ENCODE peak calls at places on chromosome 12, in nine cellular contexts. X is colonic mucosa, C is left ventricle myocardium inferior, E is psoas muscle, K is stomach, A is SK-N-SH, H is mammary epithelial cell, N is lower lobe of right lung, B is neural progenitor cell. R is an unnamed sample. For H3K36me3, the result is how much of the 10 kb centered on the place peaks cover.

GRCh38 chr12:54383041-54383609 is 1.4 kb downstream of the ZNF385A start:
- DNase-seq in A (no peak), K (no peak), B (no peak), X (no peak), E (peak), C (no peak), N (no peak), H (peak), R (no peak)

GRCh38 chr12:7130791-7131501 is 775 bp downstream of the CLSTN3 start:
- DNase-seq in N (peak), B (peak), H (no peak), A (peak), K (peak), C (peak), X (peak), E (no peak), R (peak)

GRCh38 chr12:89349814-89350213 is 2.5 kb downstream of the DUSP6 start:
- DNase-seq in E (no peak), C (no peak), B (peak), H (peak), K (no peak), X (peak), N (no peak), A (peak), R (no peak)

GRCh38 chr12:47033081-47033480 is 46.3 kb upstream of the PCED1B start:
- DNase-seq in N (peak), C (peak), A (no peak), B (no peak), K (no peak), H (peak), X (no peak), E (peak), R (peak)

GRCh38 chr12:88575361-88575959 is 4.8 kb downstream of the KITLG start:
- DNase-seq in E (no peak), K (no peak), X (no peak), H (no peak), A (no peak), N (no peak), C (no peak), B (no peak), R (no peak)

GRCh38 chr12:27486986-27487385 is 37.0 kb upstream of the PPFIBP1 start:
- DNase-seq in A (no peak), N (no peak), H (no peak), C (no peak), E (no peak), B (no peak), K (no peak), X (no peak), R (no peak)

GRCh38 chr12:79737875-79738718 is 47.3 kb upstream of the PAWR start:
- DNase-seq in B (peak), X (peak), K (peak), N (no peak), H (peak), A (peak), E (no peak), C (no peak), R (no peak)

GRCh38 chr12:97778111-97778510 is 315.5 kb downstream of the RMST start:
- DNase-seq in X (no peak), N (no peak), E (no peak), H (no peak), C (no peak), B (no peak), K (no peak), A (no peak), R (no peak)

GRCh38 chr12:127558363-127558762 is 708.6 kb upstream of the TMEM132C start:
- DNase-seq in C (no peak), E (no peak), N (no peak), X (no peak), H (no peak), B (no peak), A (no peak), K (no peak), R (no peak)

GRCh38 chr12:127562781-127563180 is 704.2 kb upstream of the TMEM132C start:
- DNase-seq in K (no peak), C (no peak), N (no peak), A (no peak), X (no peak), B (no peak), H (no peak), E (no peak), R (no peak)

GRCh38 chr12:127560041-127560478 is 706.9 kb upstream of the TMEM132C start:
- DNase-seq in X (no peak), N (no peak), K (no peak), H (no peak), A (no peak), B (no peak), E (no peak), C (no peak), R (no peak)

GRCh38 chr12:127556487-127556886 is 710.5 kb upstream of the TMEM132C start:
- DNase-seq in A (no peak), B (no peak), N (no peak), E (no peak), K (no peak), C (no peak), X (no peak), H (no peak), R (no peak)

DNA sequence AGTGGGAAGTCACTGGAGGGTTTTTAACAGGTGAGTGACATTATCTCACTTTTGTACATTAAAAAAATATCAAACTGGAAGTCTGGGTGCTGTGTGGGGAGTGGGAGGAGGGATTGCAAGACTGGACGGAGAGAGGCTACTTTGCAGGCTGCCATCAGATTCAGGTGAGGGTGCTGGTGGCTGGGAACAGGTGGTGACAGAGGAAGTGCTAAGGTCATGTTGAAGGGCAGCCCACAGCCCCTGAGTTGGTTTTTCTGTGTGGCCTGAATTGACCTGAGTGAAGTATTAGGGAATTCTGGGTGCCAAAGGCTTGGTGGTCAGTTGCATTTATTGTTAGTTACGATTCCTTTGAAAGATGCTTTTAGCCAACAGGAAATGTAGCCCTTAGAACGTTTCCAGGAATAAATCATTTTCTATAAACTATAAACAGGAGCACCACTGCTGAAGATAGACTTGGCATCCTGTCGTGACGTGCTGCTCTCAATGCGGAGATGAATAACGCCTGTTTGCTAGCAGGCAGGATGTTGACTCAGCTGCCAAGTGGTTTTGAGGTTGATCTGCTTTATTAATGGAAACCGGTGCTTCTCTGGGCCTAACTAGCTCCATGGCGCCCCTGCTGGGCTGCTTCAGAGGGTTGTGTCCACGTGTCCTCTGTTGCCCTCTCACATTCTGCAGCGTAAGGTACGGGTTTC is 707.5 kb upstream of the TMEM132C start:
- DNase-seq in N (no peak), H (peak), C (peak), A (peak), X (peak), E (no peak), B (peak), K (peak), R (no peak)
- TF ChIP-seq CTCF in N (peak), H (peak), C (peak), A (no peak), X (no peak), E (peak), B (peak), K (no peak), R (peak)

GRCh38 chr12:121162384-121162783 is 29.7 kb downstream of the P2RX7 start:
- DNase-seq in N (no peak), C (no peak), H (no peak), X (no peak), B (no peak), E (no peak), A (no peak), K (no peak), R (no peak)
- H3K36me3 ChIP-seq in N (under half), C (under half), H (under half), X (under half), B (under half), E (under half), A (under half), K (under half), R (under half)

GRCh38 chr12:52054838-52055741 is 3.8 kb downstream of the NR4A1 start:
- DNase-seq in K (peak), C (no peak), E (no peak), H (no peak), N (no peak), X (no peak), A (no peak), B (no peak), R (no peak)

GRCh38 chr12:52054231-52054837 is 3.1 kb downstream of the NR4A1 start:
- DNase-seq in K (peak), C (no peak), E (no peak), A (no peak), N (no peak), X (no peak), H (no peak), B (no peak), R (no peak)

GRCh38 chr12:52055781-52056711 is 4.8 kb downstream of the NR4A1 start:
- DNase-seq in E (no peak), X (no peak), C (no peak), H (no peak), B (no peak), N (no peak), K (peak), A (no peak), R (no peak)

GRCh38 chr12:52052471-52053186 is 1.4 kb downstream of the NR4A1 start:
- DNase-seq in A (no peak), E (no peak), B (no peak), X (peak), H (peak), C (no peak), N (no peak), K (peak), R (no peak)

DNA sequence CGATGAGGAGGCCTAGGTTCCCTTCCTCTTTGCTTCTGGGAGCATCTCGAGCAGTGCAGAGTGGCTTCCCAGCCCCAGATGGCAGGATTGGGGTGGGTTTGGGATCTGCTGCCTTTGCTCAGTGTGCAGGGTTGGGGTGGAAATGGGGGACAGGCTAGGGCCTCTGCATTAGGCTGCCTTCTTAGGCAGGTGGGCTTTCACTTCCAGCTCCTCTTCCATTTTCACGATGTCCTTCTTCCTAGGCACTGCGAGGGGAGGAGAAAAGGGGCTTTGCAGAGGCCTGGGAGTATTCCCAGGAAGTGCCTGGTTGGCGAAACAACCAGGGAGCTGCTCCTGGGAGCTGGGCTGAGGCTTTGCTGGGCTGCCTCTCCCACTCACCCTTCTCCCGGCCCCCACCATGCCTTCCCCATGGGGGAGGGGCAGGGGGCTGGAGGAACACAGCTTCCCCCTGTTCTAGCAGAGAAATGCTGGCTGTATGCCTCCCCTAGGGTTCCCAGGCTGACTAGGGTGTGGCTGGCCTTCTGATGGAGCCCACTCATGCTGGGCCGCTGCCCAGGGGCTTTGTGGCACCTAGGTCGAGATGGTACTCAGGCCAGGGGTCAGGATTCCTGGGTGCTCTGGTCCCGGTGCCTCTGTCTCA is 2.4 kb downstream of the NR4A1 start:
- DNase-seq in B (no peak), N (no peak), E (no peak), H (no peak), X (no peak), C (no peak), K (peak), A (no peak), R (no peak)
- H3K4me3 ChIP-seq in B (no peak), N (peak), E (peak), H (no peak), X (peak), C (peak), K (peak), A (no peak), R (peak)

GRCh38 chr12:131607658-131608447 is 103.0 kb upstream of the SFSWAP start:
- DNase-seq in X (no peak), H (no peak), C (no peak), B (no peak), K (no peak), A (no peak), E (no peak), N (no peak), R (no peak)

GRCh38 chr12:131610891-131611290 is 100.0 kb upstream of the SFSWAP start:
- DNase-seq in B (no peak), H (no peak), X (no peak), C (no peak), E (no peak), N (no peak), A (no peak), K (no peak), R (no peak)

GRCh38 chr12:131609762-131610161 is 101.1 kb upstream of the SFSWAP start:
- DNase-seq in N (no peak), X (no peak), K (no peak), B (no peak), A (no peak), E (no peak), H (no peak), C (no peak), R (no peak)

GRCh38 chr12:131610181-131610580 is 100.7 kb upstream of the SFSWAP start:
- DNase-seq in H (no peak), K (no peak), A (no peak), E (no peak), B (no peak), N (no peak), C (no peak), X (no peak), R (no peak)

DNA sequence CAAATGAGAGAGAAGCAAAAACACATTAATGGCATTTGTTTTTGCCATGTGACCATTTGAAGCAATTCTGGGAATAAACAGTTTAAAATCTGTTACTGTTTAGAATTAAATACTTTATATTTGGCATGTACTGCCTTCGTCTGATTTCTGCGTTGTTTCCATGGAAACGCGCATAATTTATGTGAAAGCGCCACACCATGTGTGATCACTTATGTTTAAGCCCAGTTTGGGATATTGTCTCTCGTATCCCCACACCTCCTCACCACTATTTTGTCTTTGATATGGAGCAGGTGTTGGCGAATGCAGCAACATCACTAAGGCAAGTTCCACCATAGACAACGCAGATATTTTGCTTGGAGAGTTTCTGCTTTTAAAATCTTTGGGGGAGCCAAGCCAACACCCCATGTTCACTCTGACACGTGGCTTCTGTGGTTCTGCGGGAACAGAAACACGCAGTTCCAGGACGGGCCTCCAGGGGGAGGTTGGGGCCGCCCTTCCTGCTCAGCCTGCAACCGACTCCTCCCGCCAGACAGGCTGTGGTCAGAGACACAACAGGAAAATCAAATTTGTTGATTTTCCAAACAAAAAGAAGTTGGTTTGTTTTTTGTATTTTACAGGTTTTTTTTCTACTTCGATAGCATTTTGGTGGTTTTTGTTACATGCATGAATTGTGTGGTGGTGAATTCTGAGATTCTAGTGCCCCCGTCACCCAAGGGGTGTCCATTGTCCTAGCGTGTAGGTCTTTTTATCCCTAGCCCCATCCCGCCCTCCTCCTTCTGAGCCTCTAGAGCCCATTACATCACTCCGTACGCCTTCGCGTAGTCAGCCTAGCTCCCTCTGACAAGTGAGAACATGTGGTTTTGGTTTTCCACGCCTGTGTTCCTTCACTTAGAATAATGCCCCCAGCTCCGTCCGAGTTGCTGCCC is 101.9 kb upstream of the SFSWAP start:
- DNase-seq in B (peak), K (peak), A (peak), C (peak), E (peak), N (peak), H (peak), X (peak), R (peak)
- TF ChIP-seq CTCF in B (peak), K (no peak), A (peak), C (peak), E (peak), N (peak), H (peak), X (peak), R (peak)

GRCh38 chr12:30732954-30733637 is 21.7 kb downstream of the CAPRIN2 start:
- DNase-seq in K (no peak), H (peak), C (no peak), B (no peak), A (no peak), N (no peak), E (no peak), X (no peak), R (no peak)

GRCh38 chr12:30730011-30730410 is 24.7 kb downstream of the CAPRIN2 start:
- DNase-seq in N (no peak), E (no peak), X (no peak), K (no peak), A (no peak), C (no peak), B (no peak), H (no peak), R (no peak)

GRCh38 chr12:30726647-30727046 is 28.1 kb downstream of the CAPRIN2 start:
- DNase-seq in X (no peak), H (no peak), A (no peak), E (no peak), B (no peak), C (no peak), K (no peak), N (no peak), R (no peak)

GRCh38 chr12:30725739-30726138 is 29.0 kb downstream of the CAPRIN2 start:
- DNase-seq in A (no peak), C (no peak), X (no peak), N (no peak), H (peak), E (no peak), B (no peak), K (no peak), R (no peak)

DNA sequence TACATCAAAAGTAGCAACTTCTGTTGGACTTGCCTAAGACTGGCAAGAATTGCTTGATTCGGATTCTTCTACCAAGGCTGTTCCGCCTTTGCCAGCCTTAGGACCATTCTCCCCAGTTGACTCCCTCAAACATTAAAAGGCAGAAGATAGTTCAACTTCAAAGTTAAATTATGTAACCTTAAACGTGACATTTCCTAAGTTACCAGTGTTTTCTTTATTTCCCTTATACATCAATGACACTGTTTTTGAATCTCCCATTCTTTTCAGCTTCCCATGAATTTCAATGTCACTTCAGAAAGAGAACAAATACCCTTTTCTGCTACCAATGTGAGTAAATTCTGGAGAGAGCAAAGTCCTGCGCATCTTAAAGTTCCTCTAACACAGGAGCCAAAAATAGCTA is 25.2 kb downstream of the CAPRIN2 start:
- DNase-seq in K (no peak), H (no peak), E (no peak), X (no peak), A (no peak), N (no peak), B (no peak), C (no peak), R (no peak)
- H3K36me3 ChIP-seq in K (under half), H (under half), E (under half), X (under half), A (half or more), N (under half), B (under half), C (under half), R (under half)

GRCh38 chr12:116347265-116347664 is 69.8 kb upstream of the MED13L start:
- DNase-seq in K (no peak), X (no peak), C (no peak), A (no peak), E (no peak), N (no peak), B (no peak), H (no peak), R (no peak)

GRCh38 chr12:116352315-116352835 is 74.9 kb upstream of the MED13L start:
- DNase-seq in K (no peak), E (no peak), A (no peak), H (no peak), N (no peak), B (no peak), X (no peak), C (no peak), R (no peak)

GRCh38 chr12:116343331-116343884 is 65.9 kb upstream of the MED13L start:
- DNase-seq in K (no peak), B (no peak), A (no peak), N (no peak), H (no peak), C (no peak), X (no peak), E (no peak), R (no peak)

GRCh38 chr12:116346222-116346621 is 68.7 kb upstream of the MED13L start:
- DNase-seq in X (no peak), H (no peak), K (no peak), B (peak), E (no peak), A (peak), C (no peak), N (no peak), R (no peak)

GRCh38 chr12:116346751-116347150 is 69.3 kb upstream of the MED13L start:
- DNase-seq in C (no peak), B (no peak), H (peak), N (no peak), X (no peak), E (no peak), A (no peak), K (no peak), R (no peak)
- H3K4me3 ChIP-seq in C (no peak), B (no peak), H (no peak), N (no peak), X (no peak), E (no peak), A (no peak), K (no peak), R (no peak)

GRCh38 chr12:109739747-109740693 is 26.4 kb downstream of the FAM222A start:
- DNase-seq in X (no peak), H (no peak), K (peak), A (peak), E (peak), C (peak), B (peak), N (peak), R (peak)
- TF ChIP-seq CTCF in X (no peak), H (no peak), K (no peak), A (peak), E (no peak), C (peak), B (peak), N (no peak), R (peak)

DNA sequence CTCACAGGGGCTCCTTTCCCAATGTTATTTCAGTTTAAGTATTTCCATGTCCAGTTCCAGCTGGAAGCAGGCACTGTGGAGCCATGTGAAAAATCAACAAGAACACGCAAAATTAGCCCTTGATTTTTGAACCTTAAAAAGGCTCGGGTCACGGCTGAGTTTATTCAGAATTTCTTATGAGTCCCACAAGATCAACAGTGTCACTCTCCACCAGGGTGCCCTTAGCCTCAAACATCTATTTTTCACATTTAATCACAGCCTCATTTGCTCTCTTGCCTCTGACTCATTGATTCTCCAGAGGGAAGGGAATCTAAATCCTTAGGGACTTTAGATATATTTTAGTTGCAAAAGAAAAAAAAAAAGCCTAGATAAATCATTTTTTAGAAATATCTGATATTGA is 157.7 kb upstream of the AVPR1A start:
- DNase-seq in B (no peak), K (no peak), H (no peak), A (no peak), X (no peak), E (no peak), N (no peak), C (no peak), R (no peak)
- H3K36me3 ChIP-seq in B (under half), K (under half), H (under half), A (under half), X (under half), E (under half), N (under half), C (under half), R (under half)

R was measured in upper lobe of right lung.